ENCODE peak calls at places on chromosomes 12 and 14, in four cellular contexts. Q is GM12865, C is IMR-90, E is mucosa of descending colon. W is an unnamed sample.

GRCh38 chr12:122023339-122024131 is 1.9 kb downstream of the BCL7A start:
- DNase-seq in Q (no peak), E (peak; percentile 62), C (peak; percentile 70), W (peak; percentile 34)

GRCh38 chr12:38889297-38889815 is 16.0 kb downstream of the CPNE8 start:
- DNase-seq in C (no peak), E (no peak), Q (no peak), W (no peak)

GRCh38 chr12:57031228-57031670 is 14.9 kb upstream of the TAC3 start:
- DNase-seq in C (no peak), E (no peak), Q (peak; percentile 68), W (no peak)

GRCh38 chr12:53324113-53324778 is 2.8 kb upstream of the AAAS start:
- DNase-seq in Q (peak; percentile 77), C (no peak), E (no peak), W (no peak)

GRCh38 chr14:85934886-85935254 is 404.9 kb downstream of the FLRT2 start:
- DNase-seq in Q (peak; percentile 28), C (no peak), E (no peak), W (no peak)

GRCh38 chr14:22303589-22304195 is 285.3 kb downstream of the DAD1 start:
- DNase-seq in Q (no peak), C (peak; percentile 50), E (no peak), W (no peak)

GRCh38 chr12:47927346-47927745 is 22.6 kb upstream of the VDR start:
- DNase-seq in Q (no peak), C (no peak), E (no peak), W (no peak)

GRCh38 chr14:58607131-58607531 is 30.6 kb upstream of the DACT1 start:
- DNase-seq in E (no peak), C (no peak), Q (no peak), W (no peak)

GRCh38 chr12:77685112-77685511 is 145.6 kb upstream of the NAV3 start:
- DNase-seq in C (peak; percentile 80), Q (peak; percentile 71), E (no peak), W (peak; percentile 54)

GRCh38 chr14:54796961-54797360 is 105.7 kb downstream of the GCH1 start:
- DNase-seq in Q (no peak), C (peak; percentile 81), E (no peak), W (peak; percentile 58)

GRCh38 chr12:26723379-26724308 is 109.3 kb downstream of the ITPR2 start:
- DNase-seq in C (peak; percentile 78), Q (no peak), E (no peak), W (no peak)

GRCh38 chr12:42868291-42868690 is 278.7 kb upstream of the PRICKLE1 start:
- DNase-seq in Q (no peak), E (no peak), C (no peak), W (peak; percentile 8)

GRCh38 chr14:105144666-105145380 is 23.8 kb downstream of the JAG2 start:
- DNase-seq in Q (no peak), C (no peak), E (no peak), W (no peak)

DNA sequence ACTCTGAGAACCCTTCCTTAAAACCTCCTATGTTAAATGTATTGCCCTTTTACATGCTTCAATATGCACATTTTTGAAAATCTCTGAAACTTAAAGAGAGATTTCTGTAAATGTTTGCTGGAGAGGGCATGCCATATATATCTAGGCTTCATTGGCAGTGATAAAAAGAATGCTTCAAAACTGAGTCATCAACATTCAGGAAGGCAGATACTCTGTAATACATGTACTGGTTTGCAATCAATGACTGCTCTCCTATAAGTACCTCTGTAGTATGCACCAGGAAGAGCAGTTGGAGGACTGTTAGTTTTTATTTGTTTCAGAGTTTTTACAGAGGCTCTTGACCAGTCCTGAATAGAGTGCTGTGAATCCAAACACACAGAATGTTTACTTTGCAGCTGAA is 739.9 kb downstream of the SLC16A7 start:
- DNase-seq in E (no peak), Q (no peak), C (peak; percentile 67), W (peak; percentile 34)
- H3K4me3 ChIP-seq in E (no peak overlapping the region), Q (no peak overlapping the region), C (no peak overlapping the region), W (no peak overlapping the region)

DNA sequence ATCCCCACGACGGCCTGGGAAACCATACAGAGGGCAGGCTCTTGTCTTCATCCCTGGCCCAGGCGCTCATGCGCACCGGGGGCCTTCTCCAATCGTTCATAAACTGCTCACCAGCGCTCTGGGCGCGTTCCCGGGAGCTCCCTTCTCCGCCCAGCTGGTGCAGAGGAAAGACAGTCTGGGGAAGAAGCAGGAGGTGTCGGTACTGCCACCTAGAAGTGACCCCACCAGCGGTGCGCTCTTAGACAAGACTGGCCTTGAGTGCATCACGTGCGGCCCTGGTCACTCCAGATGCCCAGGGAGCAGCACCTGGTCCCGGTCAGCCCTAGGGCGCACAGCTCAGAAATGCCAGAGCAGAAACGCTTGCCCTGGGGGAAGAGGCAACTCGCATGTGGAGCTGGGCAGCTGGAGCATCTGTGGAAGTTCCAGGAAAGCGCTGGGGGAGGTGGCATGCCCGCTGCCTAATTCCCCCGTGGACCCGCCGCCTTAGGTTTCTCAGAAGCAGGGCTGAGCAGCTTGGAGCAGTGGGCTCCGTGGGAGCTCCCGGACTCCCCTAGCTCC is 2.5 kb downstream of the GSC start:
- DNase-seq in C (no peak), Q (no peak), E (no peak), W (no peak)
- H3K4me3 ChIP-seq in C (no peak overlapping the region), Q (no peak overlapping the region), E (no peak overlapping the region), W (no peak overlapping the region)

GRCh38 chr12:66620703-66621102 is 58.2 kb downstream of the GRIP1 start:
- DNase-seq in C (no peak), Q (no peak), E (no peak), W (no peak)
- H3K4me3 ChIP-seq in C (no peak overlapping the region), Q (no peak overlapping the region), E (no peak overlapping the region), W (no peak overlapping the region)

DNA sequence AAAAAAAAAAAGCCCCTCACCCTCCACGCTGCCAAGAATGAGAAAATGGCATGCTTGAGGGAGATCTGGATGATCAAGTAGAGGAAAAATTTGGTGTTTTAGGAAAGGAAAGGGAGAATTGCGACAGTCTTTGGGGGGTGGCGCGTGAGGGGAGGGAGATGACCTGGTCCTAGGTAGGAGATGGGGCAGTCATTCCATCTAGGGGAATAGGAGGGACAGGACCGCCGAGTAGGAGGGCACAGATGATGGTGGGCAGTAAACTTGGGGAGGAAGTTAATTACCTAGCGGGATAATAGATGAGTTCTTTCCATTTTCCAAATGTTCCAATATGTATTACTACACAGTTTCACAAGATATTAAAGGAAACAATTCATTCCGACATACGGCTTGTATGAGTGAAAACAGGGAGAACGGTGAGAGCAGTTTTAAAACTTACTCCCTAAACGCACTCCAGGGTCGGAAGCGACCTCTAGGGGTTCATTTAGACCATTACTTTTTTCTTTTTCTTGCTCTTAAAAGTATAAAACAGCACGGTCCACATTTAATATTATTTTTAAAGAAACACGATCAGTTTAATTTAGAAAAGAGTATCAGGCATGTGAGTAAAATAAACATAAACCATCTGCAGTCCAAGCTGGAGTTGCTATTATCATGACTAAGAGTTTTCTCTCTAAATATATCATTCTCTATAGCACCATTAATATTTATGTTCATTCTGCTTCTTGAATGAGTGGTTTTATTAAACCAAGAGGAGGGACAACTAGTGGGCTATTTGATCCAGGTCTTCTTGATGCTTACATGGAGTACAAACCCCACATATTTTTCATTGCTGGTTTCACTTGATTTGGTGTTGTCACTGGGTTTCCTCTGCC is 3.0 kb upstream of the FNTB start:
- DNase-seq in C (peak; percentile 74), Q (peak; percentile 64), E (no peak), W (no peak)
- H3K4me3 ChIP-seq in C (no peak overlapping the region), Q (no peak overlapping the region), E (no peak overlapping the region), W (peak overlapping the region; percentile 15)

GRCh38 chr12:131895640-131896079 is 1.2 kb downstream of the ULK1 start:
- DNase-seq in Q (no peak), C (no peak), E (no peak), W (no peak)

GRCh38 chr12:131894313-131894860 is at the start of gene ULK1:
- DNase-seq in C (peak; percentile 80), Q (peak; percentile 91), E (peak; percentile 93), W (peak; percentile 60)

GRCh38 chr12:131892711-131893604 is 1.5 kb upstream of the ULK1 start:
- DNase-seq in Q (no peak), E (no peak), C (no peak), W (no peak)

GRCh38 chr12:131894981-131895639 is 688 bp downstream of the ULK1 start:
- DNase-seq in E (no peak), Q (no peak), C (no peak), W (no peak)

DNA sequence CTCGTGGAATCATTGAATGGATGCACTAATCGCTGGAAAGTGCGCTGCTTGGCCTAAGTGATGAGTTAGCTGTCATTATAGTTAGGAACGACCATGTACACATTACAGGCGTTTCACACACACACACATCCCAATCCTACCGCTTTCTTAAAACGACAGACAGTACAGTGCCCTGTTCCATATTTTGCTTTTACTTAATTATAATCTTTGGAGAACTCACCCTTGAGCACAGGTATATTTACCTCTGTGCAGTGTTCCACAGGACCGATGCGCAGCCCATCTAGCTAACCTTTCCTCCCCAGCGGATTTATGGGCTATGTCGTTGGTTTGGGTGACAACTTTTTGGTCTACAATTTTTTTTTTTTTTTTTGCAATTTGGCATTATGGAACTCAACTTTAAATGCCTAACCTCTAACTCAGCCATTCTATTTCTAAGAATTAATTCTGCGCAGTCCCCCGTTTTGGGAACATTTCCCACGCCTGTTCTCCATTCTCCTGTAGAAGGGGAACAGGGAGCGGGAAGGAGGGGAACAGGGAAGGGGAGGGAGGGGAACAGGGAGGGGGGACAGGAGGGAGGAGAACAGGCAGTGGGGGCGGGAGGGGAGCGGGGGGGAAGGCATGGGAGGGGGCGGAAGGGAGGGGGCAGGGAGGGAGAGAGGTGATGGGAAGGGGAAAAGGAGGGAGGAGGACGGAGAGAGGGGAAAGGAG is 663 bp upstream of the ULK1 start:
- DNase-seq in Q (no peak), C (no peak), E (no peak), W (no peak)
- H3K4me3 ChIP-seq in Q (no peak overlapping the region), C (no peak overlapping the region), E (no peak overlapping the region), W (peak overlapping the region; percentile 9)

DNA sequence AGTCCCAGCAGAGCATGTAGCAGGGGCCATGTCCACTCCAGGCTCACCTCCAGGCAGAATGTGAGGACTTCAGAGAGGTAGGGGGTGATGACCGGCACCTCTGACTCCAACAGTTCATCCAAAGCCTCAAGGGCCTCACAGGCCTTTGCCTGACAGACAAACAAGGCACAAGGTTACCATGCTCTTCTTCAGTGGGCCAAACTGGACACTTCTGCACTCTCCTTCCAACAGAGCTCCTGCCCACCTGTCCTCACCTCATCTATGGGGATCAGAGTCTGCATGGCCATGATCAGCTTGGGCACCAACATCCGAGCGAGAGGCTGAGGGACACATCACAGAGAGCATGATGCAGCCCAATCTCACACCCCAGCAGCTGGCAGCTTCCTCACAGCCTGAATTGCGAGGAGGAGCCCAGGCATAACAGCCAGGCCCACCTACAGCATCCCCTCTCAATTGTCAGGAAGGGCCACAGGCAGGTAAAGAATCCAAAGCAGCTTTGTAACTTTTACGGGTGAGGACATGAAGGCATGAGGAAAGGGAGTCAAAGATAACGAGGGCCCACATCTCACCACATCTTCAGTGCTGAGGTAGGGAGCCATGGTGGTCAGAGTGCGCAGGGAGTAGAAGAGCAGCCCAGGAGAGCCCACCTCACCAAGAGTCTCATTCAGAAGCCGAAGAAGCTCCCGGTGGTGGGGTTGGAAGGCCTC is 1.6 kb downstream of the IPO4 start:
- DNase-seq in Q (no peak), C (no peak), E (no peak), W (no peak)
- H3K4me3 ChIP-seq in Q (no peak overlapping the region), C (no peak overlapping the region), E (no peak overlapping the region), W (no peak overlapping the region)